ENCODE peak calls at places on chromosomes 7 and 10, in ten cellular contexts. S is astrocyte of the spinal cord, O is BE2C, P is LoVo, N is hypothalamus, Q is EH, B is Right ventricle myocardium superior, U is endodermal cell, T is NCI-H446, I is NCI-H1105. R is an unnamed sample.
A peak's percentile ranks its signal among the peaks of the same experiment; 100 is the strongest.

GRCh38 chr7:2054927-2055326 is 177.8 kb downstream of the MAD1L1 start:
- DNase-seq in S (no peak), O (no peak), P (no peak), N (no peak), Q (no peak), B (no peak), U (no peak), T (no peak), I (no peak), R (no peak)

GRCh38 chr10:114346176-114347031 is 57.9 kb downstream of the AFAP1L2 start:
- DNase-seq in S (peak; percentile 78), O (no peak), P (peak; percentile 36), N (no peak), Q (no peak), B (no peak), U (no peak), T (no peak), I (no peak), R (no peak)

GRCh38 chr7:94949532-94949931 is 42.1 kb downstream of the PPP1R9A start:
- DNase-seq in S (no peak), O (no peak), P (no peak), N (no peak), Q (no peak), B (no peak), U (no peak), T (no peak), I (no peak), R (no peak)

GRCh38 chr7:82319674-82320118 is 123.9 kb downstream of the CACNA2D1 start:
- DNase-seq in S (peak; percentile 88), O (peak; percentile 97), P (no peak), N (peak; percentile 16), Q (peak; percentile 84), B (peak; percentile 93), U (no peak), T (peak; percentile 85), I (peak; percentile 99), R (peak; percentile 78)

GRCh38 chr10:89942217-89942616 is 240.8 kb downstream of the KIF20B start:
- DNase-seq in S (peak; percentile 35), O (no peak), P (no peak), N (no peak), Q (no peak), B (no peak), U (no peak), T (no peak), I (no peak), R (no peak)

GRCh38 chr10:31320179-31320597 is 1.2 kb downstream of the ZEB1 start:
- DNase-seq in S (peak; percentile 50), O (peak; percentile 50), P (peak; percentile 27), N (no peak), Q (no peak), B (peak; percentile 68), U (peak; percentile 76), T (no peak), I (no peak), R (peak; percentile 32)

GRCh38 chr10:28382520-28383269 is 79.8 kb upstream of the MPP7 start:
- DNase-seq in S (no peak), O (no peak), P (no peak), N (no peak), Q (peak; percentile 69), B (no peak), U (peak; percentile 17), T (no peak), I (no peak), R (no peak)

GRCh38 chr7:107230334-107230733 is 61.5 kb downstream of the HBP1 start:
- DNase-seq in S (peak; percentile 26), O (no peak), P (no peak), N (no peak), Q (peak; percentile 21), B (no peak), U (no peak), T (no peak), I (no peak), R (no peak)

GRCh38 chr10:132113206-132113605 is 47.5 kb downstream of the JAKMIP3 start:
- DNase-seq in S (no peak), O (no peak), P (no peak), N (no peak), Q (no peak), B (peak; percentile 32), U (peak; percentile 82), T (no peak), I (no peak), R (no peak)

GRCh38 chr7:10888861-10889260 is 84.8 kb upstream of the PHF14 start:
- DNase-seq in S (no peak), O (no peak), P (no peak), N (no peak), Q (no peak), B (no peak), U (no peak), T (no peak), I (no peak), R (no peak)

GRCh38 chr10:130230036-130230435 is 93.8 kb downstream of the GLRX3 start:
- DNase-seq in S (no peak), O (no peak), P (no peak), N (no peak), Q (no peak), B (no peak), U (peak; percentile 18), T (no peak), I (no peak), R (no peak)

GRCh38 chr7:22632674-22633073 is 94.3 kb upstream of the IL6 start:
- DNase-seq in S (no peak), O (no peak), P (no peak), N (no peak), Q (peak; percentile 54), B (no peak), U (no peak), T (no peak), I (no peak), R (no peak)

R was measured in SK-N-DZ.